ENCODE peak calls at places on chromosomes 11 and 22, in ten cellular contexts. One of them, this sample, is unnamed.
A peak's percentile ranks its signal among the peaks of the same experiment; 100 is the strongest.

GRCh38 chr11:33701302-33701701 is 676 bp upstream of the C11orf91 start:
- DNase-seq in nephron progenitor cell: no peak
- DNase-seq in activated T-helper 1 cell treated with Interleukin-2 at 50 U/mL for 16 hours: no peak
- DNase-seq in non-pigmented ciliary epithelial cell: no peak
- DNase-seq in right lobe of liver: no peak
- DNase-seq in GM10248: no peak
- DNase-seq in T-cell: no peak
- DNase-seq in HT1080: peak; percentile 66
- DNase-seq in stimulated activated CD8-positive, alpha-beta memory T cell treated with anti-CD3 and anti-CD28 coated beads, Interleukin-4, amount 100 ng/mL, for 1 hour: no peak
- DNase-seq in activated naive CD4-positive, alpha-beta T cell: no peak
- DNase-seq in this sample: no peak

GRCh38 chr11:104830080-104830479 is 68.2 kb downstream of the CASP12 start:
- DNase-seq in activated naive CD4-positive, alpha-beta T cell: no peak
- DNase-seq in stimulated activated CD8-positive, alpha-beta memory T cell treated with anti-CD3 and anti-CD28 coated beads, Interleukin-4, amount 100 ng/mL, for 1 hour: no peak
- DNase-seq in nephron progenitor cell: no peak
- DNase-seq in HT1080: peak; percentile 16
- DNase-seq in GM10248: no peak
- DNase-seq in activated T-helper 1 cell treated with Interleukin-2 at 50 U/mL for 16 hours: no peak
- DNase-seq in right lobe of liver: no peak
- DNase-seq in non-pigmented ciliary epithelial cell: peak; percentile 24
- DNase-seq in T-cell: no peak
- DNase-seq in this sample: no peak

GRCh38 chr11:72696866-72697428 is 22.7 kb upstream of the PDE2A start:
- DNase-seq in stimulated activated CD8-positive, alpha-beta memory T cell treated with anti-CD3 and anti-CD28 coated beads, Interleukin-4, amount 100 ng/mL, for 1 hour: no peak
- DNase-seq in non-pigmented ciliary epithelial cell: no peak
- DNase-seq in T-cell: no peak
- DNase-seq in activated naive CD4-positive, alpha-beta T cell: no peak
- DNase-seq in right lobe of liver: no peak
- DNase-seq in activated T-helper 1 cell treated with Interleukin-2 at 50 U/mL for 16 hours: no peak
- DNase-seq in HT1080: no peak
- DNase-seq in nephron progenitor cell: peak; percentile 68
- DNase-seq in GM10248: no peak
- DNase-seq in this sample: no peak

GRCh38 chr22:48445113-48445827 is 1382.4 kb downstream of the BRD1 start:
- DNase-seq in nephron progenitor cell: no peak
- DNase-seq in activated naive CD4-positive, alpha-beta T cell: no peak
- DNase-seq in stimulated activated CD8-positive, alpha-beta memory T cell treated with anti-CD3 and anti-CD28 coated beads, Interleukin-4, amount 100 ng/mL, for 1 hour: no peak
- DNase-seq in activated T-helper 1 cell treated with Interleukin-2 at 50 U/mL for 16 hours: no peak
- DNase-seq in GM10248: no peak
- DNase-seq in non-pigmented ciliary epithelial cell: no peak
- DNase-seq in right lobe of liver: peak; percentile 24
- DNase-seq in T-cell: no peak
- DNase-seq in HT1080: peak; percentile 22
- DNase-seq in this sample: no peak

GRCh38 chr22:33921576-33922181 is 1.4 kb upstream of the LARGE1 start:
- DNase-seq in right lobe of liver: peak; percentile 68
- DNase-seq in activated T-helper 1 cell treated with Interleukin-2 at 50 U/mL for 16 hours: no peak
- DNase-seq in non-pigmented ciliary epithelial cell: no peak
- DNase-seq in T-cell: no peak
- DNase-seq in nephron progenitor cell: peak; percentile 87
- DNase-seq in stimulated activated CD8-positive, alpha-beta memory T cell treated with anti-CD3 and anti-CD28 coated beads, Interleukin-4, amount 100 ng/mL, for 1 hour: no peak
- DNase-seq in GM10248: peak; percentile 54
- DNase-seq in HT1080: peak; percentile 25
- DNase-seq in activated naive CD4-positive, alpha-beta T cell: no peak
- DNase-seq in this sample: no peak

GRCh38 chr22:50260434-50260800 is 1.1 kb downstream of the MAPK12 start:
- DNase-seq in HT1080: no peak
- DNase-seq in activated naive CD4-positive, alpha-beta T cell: no peak
- DNase-seq in GM10248: no peak
- DNase-seq in T-cell: no peak
- DNase-seq in stimulated activated CD8-positive, alpha-beta memory T cell treated with anti-CD3 and anti-CD28 coated beads, Interleukin-4, amount 100 ng/mL, for 1 hour: no peak
- DNase-seq in right lobe of liver: no peak
- DNase-seq in non-pigmented ciliary epithelial cell: no peak
- DNase-seq in nephron progenitor cell: no peak
- DNase-seq in activated T-helper 1 cell treated with Interleukin-2 at 50 U/mL for 16 hours: no peak
- DNase-seq in this sample: no peak

GRCh38 chr22:42635531-42635930 is 4.9 kb downstream of the ATP5MGL start:
- DNase-seq in T-cell: no peak
- DNase-seq in HT1080: peak; percentile 95
- DNase-seq in nephron progenitor cell: no peak
- DNase-seq in activated T-helper 1 cell treated with Interleukin-2 at 50 U/mL for 16 hours: no peak
- DNase-seq in activated naive CD4-positive, alpha-beta T cell: no peak
- DNase-seq in stimulated activated CD8-positive, alpha-beta memory T cell treated with anti-CD3 and anti-CD28 coated beads, Interleukin-4, amount 100 ng/mL, for 1 hour: no peak
- DNase-seq in GM10248: no peak
- DNase-seq in non-pigmented ciliary epithelial cell: no peak
- DNase-seq in right lobe of liver: no peak
- DNase-seq in this sample: no peak

GRCh38 chr22:19178065-19178658 is 374 bp downstream of the SLC25A1 start:
- DNase-seq in nephron progenitor cell: peak; percentile 73
- DNase-seq in non-pigmented ciliary epithelial cell: no peak
- DNase-seq in right lobe of liver: peak; percentile 75
- DNase-seq in activated T-helper 1 cell treated with Interleukin-2 at 50 U/mL for 16 hours: peak; percentile 38
- DNase-seq in activated naive CD4-positive, alpha-beta T cell: peak; percentile 62
- DNase-seq in HT1080: peak; percentile 26
- DNase-seq in stimulated activated CD8-positive, alpha-beta memory T cell treated with anti-CD3 and anti-CD28 coated beads, Interleukin-4, amount 100 ng/mL, for 1 hour: no peak
- DNase-seq in T-cell: peak; percentile 32
- DNase-seq in GM10248: peak; percentile 63
- DNase-seq in this sample: peak; percentile 48

GRCh38 chr22:40637181-40638150 is 947 bp upstream of the MRTFA start:
- DNase-seq in stimulated activated CD8-positive, alpha-beta memory T cell treated with anti-CD3 and anti-CD28 coated beads, Interleukin-4, amount 100 ng/mL, for 1 hour: peak; percentile 23
- DNase-seq in right lobe of liver: peak; percentile 72
- DNase-seq in activated naive CD4-positive, alpha-beta T cell: peak; percentile 56
- DNase-seq in nephron progenitor cell: no peak
- DNase-seq in HT1080: no peak
- DNase-seq in GM10248: no peak
- DNase-seq in non-pigmented ciliary epithelial cell: no peak
- DNase-seq in activated T-helper 1 cell treated with Interleukin-2 at 50 U/mL for 16 hours: no peak
- DNase-seq in T-cell: peak; percentile 41
- DNase-seq in this sample: peak; percentile 26

GRCh38 chr22:46674906-46675305 is 54.7 kb downstream of the GRAMD4 start:
- DNase-seq in stimulated activated CD8-positive, alpha-beta memory T cell treated with anti-CD3 and anti-CD28 coated beads, Interleukin-4, amount 100 ng/mL, for 1 hour: no peak
- DNase-seq in nephron progenitor cell: no peak
- DNase-seq in activated naive CD4-positive, alpha-beta T cell: no peak
- DNase-seq in activated T-helper 1 cell treated with Interleukin-2 at 50 U/mL for 16 hours: no peak
- DNase-seq in HT1080: no peak
- DNase-seq in GM10248: no peak
- DNase-seq in T-cell: no peak
- DNase-seq in right lobe of liver: no peak
- DNase-seq in non-pigmented ciliary epithelial cell: no peak
- DNase-seq in this sample: no peak

GRCh38 chr22:19174106-19175025 is 4.2 kb downstream of the SLC25A1 start:
- DNase-seq in stimulated activated CD8-positive, alpha-beta memory T cell treated with anti-CD3 and anti-CD28 coated beads, Interleukin-4, amount 100 ng/mL, for 1 hour: no peak
- DNase-seq in non-pigmented ciliary epithelial cell: no peak
- DNase-seq in nephron progenitor cell: peak; percentile 36
- DNase-seq in T-cell: no peak
- DNase-seq in HT1080: peak; percentile 55
- DNase-seq in activated T-helper 1 cell treated with Interleukin-2 at 50 U/mL for 16 hours: no peak
- DNase-seq in right lobe of liver: peak; percentile 85
- DNase-seq in GM10248: no peak
- DNase-seq in activated naive CD4-positive, alpha-beta T cell: no peak
- DNase-seq in this sample: no peak

GRCh38 chr11:4095509-4096230 is 1.1 kb downstream of the RRM1 start:
- DNase-seq in activated naive CD4-positive, alpha-beta T cell: no peak
- DNase-seq in T-cell: no peak
- DNase-seq in HT1080: peak; percentile 21
- DNase-seq in activated T-helper 1 cell treated with Interleukin-2 at 50 U/mL for 16 hours: no peak
- DNase-seq in GM10248: no peak
- DNase-seq in stimulated activated CD8-positive, alpha-beta memory T cell treated with anti-CD3 and anti-CD28 coated beads, Interleukin-4, amount 100 ng/mL, for 1 hour: no peak
- DNase-seq in nephron progenitor cell: no peak
- DNase-seq in right lobe of liver: no peak
- DNase-seq in non-pigmented ciliary epithelial cell: peak; percentile 55
- DNase-seq in this sample: no peak

GRCh38 chr11:82986491-82986890 is 85.0 kb downstream of the DDIAS start:
- DNase-seq in right lobe of liver: no peak
- DNase-seq in activated naive CD4-positive, alpha-beta T cell: no peak
- DNase-seq in non-pigmented ciliary epithelial cell: no peak
- DNase-seq in T-cell: no peak
- DNase-seq in HT1080: no peak
- DNase-seq in GM10248: no peak
- DNase-seq in nephron progenitor cell: no peak
- DNase-seq in stimulated activated CD8-positive, alpha-beta memory T cell treated with anti-CD3 and anti-CD28 coated beads, Interleukin-4, amount 100 ng/mL, for 1 hour: no peak
- DNase-seq in activated T-helper 1 cell treated with Interleukin-2 at 50 U/mL for 16 hours: no peak
- DNase-seq in this sample: no peak

GRCh38 chr11:94678236-94678635 is 89.9 kb upstream of the AMOTL1 start:
- DNase-seq in right lobe of liver: no peak
- DNase-seq in T-cell: no peak
- DNase-seq in non-pigmented ciliary epithelial cell: no peak
- DNase-seq in HT1080: no peak
- DNase-seq in GM10248: no peak
- DNase-seq in stimulated activated CD8-positive, alpha-beta memory T cell treated with anti-CD3 and anti-CD28 coated beads, Interleukin-4, amount 100 ng/mL, for 1 hour: no peak
- DNase-seq in nephron progenitor cell: no peak
- DNase-seq in activated T-helper 1 cell treated with Interleukin-2 at 50 U/mL for 16 hours: no peak
- DNase-seq in activated naive CD4-positive, alpha-beta T cell: no peak
- DNase-seq in this sample: no peak

GRCh38 chr11:117715801-117716200 is 81.2 kb downstream of the DSCAML1 start:
- DNase-seq in GM10248: no peak
- DNase-seq in right lobe of liver: no peak
- DNase-seq in T-cell: no peak
- DNase-seq in activated T-helper 1 cell treated with Interleukin-2 at 50 U/mL for 16 hours: no peak
- DNase-seq in nephron progenitor cell: no peak
- DNase-seq in non-pigmented ciliary epithelial cell: no peak
- DNase-seq in stimulated activated CD8-positive, alpha-beta memory T cell treated with anti-CD3 and anti-CD28 coated beads, Interleukin-4, amount 100 ng/mL, for 1 hour: no peak
- DNase-seq in HT1080: no peak
- DNase-seq in activated naive CD4-positive, alpha-beta T cell: no peak
- DNase-seq in this sample: no peak

GRCh38 chr11:59185412-59185811 is 13.5 kb downstream of the DTX4 start:
- DNase-seq in T-cell: no peak
- DNase-seq in right lobe of liver: no peak
- DNase-seq in activated naive CD4-positive, alpha-beta T cell: no peak
- DNase-seq in GM10248: no peak
- DNase-seq in stimulated activated CD8-positive, alpha-beta memory T cell treated with anti-CD3 and anti-CD28 coated beads, Interleukin-4, amount 100 ng/mL, for 1 hour: no peak
- DNase-seq in HT1080: no peak
- DNase-seq in non-pigmented ciliary epithelial cell: no peak
- DNase-seq in activated T-helper 1 cell treated with Interleukin-2 at 50 U/mL for 16 hours: no peak
- DNase-seq in nephron progenitor cell: no peak
- DNase-seq in this sample: no peak

GRCh38 chr11:8715501-8715900 is 32.9 kb downstream of the RPL27A start:
- DNase-seq in activated T-helper 1 cell treated with Interleukin-2 at 50 U/mL for 16 hours: no peak
- DNase-seq in stimulated activated CD8-positive, alpha-beta memory T cell treated with anti-CD3 and anti-CD28 coated beads, Interleukin-4, amount 100 ng/mL, for 1 hour: no peak
- DNase-seq in HT1080: no peak
- DNase-seq in GM10248: no peak
- DNase-seq in non-pigmented ciliary epithelial cell: no peak
- DNase-seq in T-cell: no peak
- DNase-seq in activated naive CD4-positive, alpha-beta T cell: no peak
- DNase-seq in nephron progenitor cell: no peak
- DNase-seq in right lobe of liver: no peak
- DNase-seq in this sample: no peak

GRCh38 chr11:70455354-70455753 is 57.0 kb downstream of the CTTN start:
- DNase-seq in HT1080: no peak
- DNase-seq in stimulated activated CD8-positive, alpha-beta memory T cell treated with anti-CD3 and anti-CD28 coated beads, Interleukin-4, amount 100 ng/mL, for 1 hour: no peak
- DNase-seq in T-cell: no peak
- DNase-seq in GM10248: no peak
- DNase-seq in non-pigmented ciliary epithelial cell: no peak
- DNase-seq in right lobe of liver: no peak
- DNase-seq in activated T-helper 1 cell treated with Interleukin-2 at 50 U/mL for 16 hours: no peak
- DNase-seq in activated naive CD4-positive, alpha-beta T cell: no peak
- DNase-seq in nephron progenitor cell: no peak
- DNase-seq in this sample: no peak

GRCh38 chr22:49021097-49021925 is 806.4 kb downstream of the BRD1 start:
- DNase-seq in right lobe of liver: peak; percentile 50
- DNase-seq in nephron progenitor cell: no peak
- DNase-seq in non-pigmented ciliary epithelial cell: no peak
- DNase-seq in T-cell: no peak
- DNase-seq in GM10248: no peak
- DNase-seq in activated T-helper 1 cell treated with Interleukin-2 at 50 U/mL for 16 hours: no peak
- DNase-seq in stimulated activated CD8-positive, alpha-beta memory T cell treated with anti-CD3 and anti-CD28 coated beads, Interleukin-4, amount 100 ng/mL, for 1 hour: no peak
- DNase-seq in HT1080: no peak
- DNase-seq in activated naive CD4-positive, alpha-beta T cell: no peak
- DNase-seq in this sample: no peak

GRCh38 chr11:103907548-103908455 is 128.6 kb upstream of the DDI1 start:
- DNase-seq in non-pigmented ciliary epithelial cell: no peak
- DNase-seq in GM10248: no peak
- DNase-seq in nephron progenitor cell: no peak
- DNase-seq in activated naive CD4-positive, alpha-beta T cell: no peak
- DNase-seq in activated T-helper 1 cell treated with Interleukin-2 at 50 U/mL for 16 hours: no peak
- DNase-seq in T-cell: no peak
- DNase-seq in stimulated activated CD8-positive, alpha-beta memory T cell treated with anti-CD3 and anti-CD28 coated beads, Interleukin-4, amount 100 ng/mL, for 1 hour: no peak
- DNase-seq in right lobe of liver: no peak
- DNase-seq in HT1080: peak; percentile 70
- DNase-seq in this sample: no peak

GRCh38 chr11:10858505-10859360 is 880 bp upstream of the ZBED5 start:
- DNase-seq in nephron progenitor cell: peak; percentile 76
- DNase-seq in activated naive CD4-positive, alpha-beta T cell: peak; percentile 50
- DNase-seq in right lobe of liver: peak; percentile 84
- DNase-seq in T-cell: peak; percentile 35
- DNase-seq in stimulated activated CD8-positive, alpha-beta memory T cell treated with anti-CD3 and anti-CD28 coated beads, Interleukin-4, amount 100 ng/mL, for 1 hour: peak; percentile 11
- DNase-seq in GM10248: peak; percentile 26
- DNase-seq in non-pigmented ciliary epithelial cell: no peak
- DNase-seq in HT1080: no peak
- DNase-seq in activated T-helper 1 cell treated with Interleukin-2 at 50 U/mL for 16 hours: peak; percentile 22
- DNase-seq in this sample: peak; percentile 37

GRCh38 chr11:117597083-117597482 is 199.9 kb downstream of the DSCAML1 start:
- DNase-seq in GM10248: peak; percentile 48
- DNase-seq in HT1080: no peak
- DNase-seq in nephron progenitor cell: peak; percentile 92
- DNase-seq in activated T-helper 1 cell treated with Interleukin-2 at 50 U/mL for 16 hours: no peak
- DNase-seq in right lobe of liver: no peak
- DNase-seq in activated naive CD4-positive, alpha-beta T cell: peak; percentile 1
- DNase-seq in non-pigmented ciliary epithelial cell: no peak
- DNase-seq in T-cell: peak; percentile 20
- DNase-seq in stimulated activated CD8-positive, alpha-beta memory T cell treated with anti-CD3 and anti-CD28 coated beads, Interleukin-4, amount 100 ng/mL, for 1 hour: no peak
- DNase-seq in this sample: peak; percentile 3

GRCh38 chr11:73509188-73509587 is 88.7 kb downstream of the FAM168A start:
- DNase-seq in HT1080: no peak
- DNase-seq in right lobe of liver: no peak
- DNase-seq in GM10248: no peak
- DNase-seq in activated naive CD4-positive, alpha-beta T cell: no peak
- DNase-seq in T-cell: no peak
- DNase-seq in activated T-helper 1 cell treated with Interleukin-2 at 50 U/mL for 16 hours: no peak
- DNase-seq in stimulated activated CD8-positive, alpha-beta memory T cell treated with anti-CD3 and anti-CD28 coated beads, Interleukin-4, amount 100 ng/mL, for 1 hour: no peak
- DNase-seq in non-pigmented ciliary epithelial cell: no peak
- DNase-seq in nephron progenitor cell: no peak
- DNase-seq in this sample: no peak

GRCh38 chr11:71255323-71255722 is 2.9 kb upstream of the SHANK2 start:
- DNase-seq in non-pigmented ciliary epithelial cell: no peak
- DNase-seq in T-cell: no peak
- DNase-seq in activated naive CD4-positive, alpha-beta T cell: no peak
- DNase-seq in activated T-helper 1 cell treated with Interleukin-2 at 50 U/mL for 16 hours: no peak
- DNase-seq in GM10248: no peak
- DNase-seq in HT1080: no peak
- DNase-seq in nephron progenitor cell: no peak
- DNase-seq in right lobe of liver: no peak
- DNase-seq in stimulated activated CD8-positive, alpha-beta memory T cell treated with anti-CD3 and anti-CD28 coated beads, Interleukin-4, amount 100 ng/mL, for 1 hour: no peak
- DNase-seq in this sample: no peak

GRCh38 chr22:49502126-49502826 is 325.4 kb downstream of the BRD1 start:
- DNase-seq in T-cell: no peak
- DNase-seq in GM10248: no peak
- DNase-seq in activated T-helper 1 cell treated with Interleukin-2 at 50 U/mL for 16 hours: peak; percentile 13
- DNase-seq in stimulated activated CD8-positive, alpha-beta memory T cell treated with anti-CD3 and anti-CD28 coated beads, Interleukin-4, amount 100 ng/mL, for 1 hour: no peak
- DNase-seq in HT1080: peak; percentile 85
- DNase-seq in activated naive CD4-positive, alpha-beta T cell: no peak
- DNase-seq in non-pigmented ciliary epithelial cell: peak; percentile 10
- DNase-seq in right lobe of liver: no peak
- DNase-seq in nephron progenitor cell: no peak
- DNase-seq in this sample: no peak

GRCh38 chr22:44026630-44027511 is 2.8 kb downstream of the PARVB start:
- DNase-seq in nephron progenitor cell: no peak
- DNase-seq in T-cell: peak; percentile 63
- DNase-seq in right lobe of liver: peak; percentile 80
- DNase-seq in activated naive CD4-positive, alpha-beta T cell: no peak
- DNase-seq in HT1080: peak; percentile 72
- DNase-seq in activated T-helper 1 cell treated with Interleukin-2 at 50 U/mL for 16 hours: peak; percentile 40
- DNase-seq in GM10248: peak; percentile 88
- DNase-seq in non-pigmented ciliary epithelial cell: no peak
- DNase-seq in stimulated activated CD8-positive, alpha-beta memory T cell treated with anti-CD3 and anti-CD28 coated beads, Interleukin-4, amount 100 ng/mL, for 1 hour: peak; percentile 25
- DNase-seq in this sample: peak; percentile 54

GRCh38 chr11:73342633-73343032 is 33.6 kb upstream of the RELT start:
- DNase-seq in right lobe of liver: no peak
- DNase-seq in stimulated activated CD8-positive, alpha-beta memory T cell treated with anti-CD3 and anti-CD28 coated beads, Interleukin-4, amount 100 ng/mL, for 1 hour: no peak
- DNase-seq in nephron progenitor cell: peak; percentile 75
- DNase-seq in GM10248: no peak
- DNase-seq in T-cell: no peak
- DNase-seq in activated T-helper 1 cell treated with Interleukin-2 at 50 U/mL for 16 hours: no peak
- DNase-seq in non-pigmented ciliary epithelial cell: no peak
- DNase-seq in HT1080: no peak
- DNase-seq in activated naive CD4-positive, alpha-beta T cell: no peak
- DNase-seq in this sample: no peak

GRCh38 chr11:29844701-29845379 is 172.0 kb downstream of the KCNA4 start:
- DNase-seq in stimulated activated CD8-positive, alpha-beta memory T cell treated with anti-CD3 and anti-CD28 coated beads, Interleukin-4, amount 100 ng/mL, for 1 hour: no peak
- DNase-seq in non-pigmented ciliary epithelial cell: no peak
- DNase-seq in activated T-helper 1 cell treated with Interleukin-2 at 50 U/mL for 16 hours: no peak
- DNase-seq in right lobe of liver: no peak
- DNase-seq in nephron progenitor cell: no peak
- DNase-seq in GM10248: no peak
- DNase-seq in HT1080: no peak
- DNase-seq in activated naive CD4-positive, alpha-beta T cell: no peak
- DNase-seq in T-cell: no peak
- DNase-seq in this sample: no peak

This sample was measured in T-helper 9 cell.